ENCODE peak calls at places on chromosomes 4 and X, in ten cellular contexts. One of them, this sample, is unnamed.

GRCh38 chr4:150164956-150165355 is 86.7 kb downstream of the DCLK2 start:
- DNase-seq in H1: no peak
- DNase-seq in amniotic stem cell: no peak
- DNase-seq in activated CD4-positive, alpha-beta T cell treated with anti-CD3 and anti-CD28 coated beads for 48 hours: no peak
- DNase-seq in endothelial cell: no peak
- DNase-seq in foreskin fibroblast: no peak
- DNase-seq in Right ventricle myocardium superior: no peak
- DNase-seq in glutamatergic neuron: no peak
- DNase-seq in RKO: no peak
- DNase-seq in T-cell: no peak
- DNase-seq in this sample: no peak

GRCh38 chrX:10039821-10040793 is 72.9 kb downstream of the CLDN34 start:
- DNase-seq in H1: no peak
- DNase-seq in amniotic stem cell: no peak
- DNase-seq in activated CD4-positive, alpha-beta T cell treated with anti-CD3 and anti-CD28 coated beads for 48 hours: no peak
- DNase-seq in endothelial cell: no peak
- DNase-seq in foreskin fibroblast: peak
- DNase-seq in Right ventricle myocardium superior: no peak
- DNase-seq in glutamatergic neuron: no peak
- DNase-seq in RKO: peak
- DNase-seq in T-cell: no peak
- DNase-seq in this sample: no peak

GRCh38 chrX:23959781-23960180 is 52.0 kb downstream of the CXorf58 start:
- DNase-seq in H1: no peak
- DNase-seq in amniotic stem cell: no peak
- DNase-seq in activated CD4-positive, alpha-beta T cell treated with anti-CD3 and anti-CD28 coated beads for 48 hours: peak
- DNase-seq in endothelial cell: no peak
- DNase-seq in foreskin fibroblast: no peak
- DNase-seq in Right ventricle myocardium superior: no peak
- DNase-seq in glutamatergic neuron: no peak
- DNase-seq in RKO: no peak
- DNase-seq in T-cell: peak
- DNase-seq in this sample: no peak

GRCh38 chrX:14027031-14027430 is 2.7 kb downstream of the GEMIN8 start:
- DNase-seq in H1: no peak
- DNase-seq in amniotic stem cell: no peak
- DNase-seq in activated CD4-positive, alpha-beta T cell treated with anti-CD3 and anti-CD28 coated beads for 48 hours: peak
- DNase-seq in endothelial cell: no peak
- DNase-seq in foreskin fibroblast: peak
- DNase-seq in Right ventricle myocardium superior: peak
- DNase-seq in glutamatergic neuron: no peak
- DNase-seq in RKO: peak
- DNase-seq in T-cell: peak
- DNase-seq in this sample: no peak

GRCh38 chrX:153935326-153935851 is 552 bp upstream of the NAA10 start:
- DNase-seq in H1: no peak
- DNase-seq in amniotic stem cell: no peak
- DNase-seq in activated CD4-positive, alpha-beta T cell treated with anti-CD3 and anti-CD28 coated beads for 48 hours: no peak
- DNase-seq in endothelial cell: no peak
- DNase-seq in foreskin fibroblast: no peak
- DNase-seq in Right ventricle myocardium superior: no peak
- DNase-seq in glutamatergic neuron: no peak
- DNase-seq in RKO: no peak
- DNase-seq in T-cell: no peak
- DNase-seq in this sample: no peak

GRCh38 chrX:18377802-18378201 is 23.3 kb upstream of the SCML2 start:
- DNase-seq in H1: no peak
- DNase-seq in amniotic stem cell: no peak
- DNase-seq in activated CD4-positive, alpha-beta T cell treated with anti-CD3 and anti-CD28 coated beads for 48 hours: peak
- DNase-seq in endothelial cell: peak
- DNase-seq in foreskin fibroblast: peak
- DNase-seq in Right ventricle myocardium superior: no peak
- DNase-seq in glutamatergic neuron: peak
- DNase-seq in RKO: no peak
- DNase-seq in T-cell: peak
- DNase-seq in this sample: no peak

GRCh38 chr4:72974694-72975487 is 94.6 kb downstream of the COX18 start:
- DNase-seq in H1: no peak
- DNase-seq in amniotic stem cell: no peak
- DNase-seq in activated CD4-positive, alpha-beta T cell treated with anti-CD3 and anti-CD28 coated beads for 48 hours: no peak
- DNase-seq in endothelial cell: no peak
- DNase-seq in foreskin fibroblast: peak
- DNase-seq in Right ventricle myocardium superior: no peak
- DNase-seq in glutamatergic neuron: no peak
- DNase-seq in RKO: no peak
- DNase-seq in T-cell: no peak
- DNase-seq in this sample: no peak

GRCh38 chr4:150242820-150243458 is 164.7 kb downstream of the DCLK2 start:
- DNase-seq in H1: no peak
- DNase-seq in amniotic stem cell: no peak
- DNase-seq in activated CD4-positive, alpha-beta T cell treated with anti-CD3 and anti-CD28 coated beads for 48 hours: peak
- DNase-seq in endothelial cell: peak
- DNase-seq in foreskin fibroblast: peak
- DNase-seq in Right ventricle myocardium superior: no peak
- DNase-seq in glutamatergic neuron: peak
- DNase-seq in RKO: peak
- DNase-seq in T-cell: no peak
- DNase-seq in this sample: peak

GRCh38 chrX:47358387-47359065 is 11.9 kb upstream of the ZNF157 start:
- DNase-seq in H1: no peak
- DNase-seq in amniotic stem cell: no peak
- DNase-seq in activated CD4-positive, alpha-beta T cell treated with anti-CD3 and anti-CD28 coated beads for 48 hours: peak
- DNase-seq in endothelial cell: no peak
- DNase-seq in foreskin fibroblast: no peak
- DNase-seq in Right ventricle myocardium superior: no peak
- DNase-seq in glutamatergic neuron: no peak
- DNase-seq in RKO: no peak
- DNase-seq in T-cell: peak
- DNase-seq in this sample: no peak

GRCh38 chr4:3270141-3270611 is 21.2 kb downstream of the MSANTD1 start:
- DNase-seq in H1: no peak
- DNase-seq in amniotic stem cell: no peak
- DNase-seq in activated CD4-positive, alpha-beta T cell treated with anti-CD3 and anti-CD28 coated beads for 48 hours: no peak
- DNase-seq in endothelial cell: no peak
- DNase-seq in foreskin fibroblast: no peak
- DNase-seq in Right ventricle myocardium superior: peak
- DNase-seq in glutamatergic neuron: no peak
- DNase-seq in RKO: no peak
- DNase-seq in T-cell: no peak
- DNase-seq in this sample: peak

GRCh38 chr4:47425628-47426027 is 37.9 kb downstream of the COMMD8 start:
- DNase-seq in H1: no peak
- DNase-seq in amniotic stem cell: no peak
- DNase-seq in activated CD4-positive, alpha-beta T cell treated with anti-CD3 and anti-CD28 coated beads for 48 hours: no peak
- DNase-seq in endothelial cell: no peak
- DNase-seq in foreskin fibroblast: no peak
- DNase-seq in Right ventricle myocardium superior: no peak
- DNase-seq in glutamatergic neuron: no peak
- DNase-seq in RKO: no peak
- DNase-seq in T-cell: no peak
- DNase-seq in this sample: no peak

GRCh38 chrX:150062292-150063137 is 124.2 kb upstream of the EOLA2 start:
- DNase-seq in H1: no peak
- DNase-seq in amniotic stem cell: peak
- DNase-seq in activated CD4-positive, alpha-beta T cell treated with anti-CD3 and anti-CD28 coated beads for 48 hours: no peak
- DNase-seq in endothelial cell: no peak
- DNase-seq in foreskin fibroblast: peak
- DNase-seq in Right ventricle myocardium superior: peak
- DNase-seq in glutamatergic neuron: no peak
- DNase-seq in RKO: peak
- DNase-seq in T-cell: no peak
- DNase-seq in this sample: no peak

GRCh38 chrX:143633530-143634372 is 2.1 kb downstream of the SLITRK4 start:
- DNase-seq in H1: no peak
- DNase-seq in amniotic stem cell: no peak
- DNase-seq in activated CD4-positive, alpha-beta T cell treated with anti-CD3 and anti-CD28 coated beads for 48 hours: no peak
- DNase-seq in endothelial cell: peak
- DNase-seq in foreskin fibroblast: no peak
- DNase-seq in Right ventricle myocardium superior: no peak
- DNase-seq in glutamatergic neuron: peak
- DNase-seq in RKO: no peak
- DNase-seq in T-cell: no peak
- DNase-seq in this sample: peak

GRCh38 chrX:66912417-66912816 is 273.5 kb upstream of the EDA2R start:
- DNase-seq in H1: no peak
- DNase-seq in amniotic stem cell: no peak
- DNase-seq in activated CD4-positive, alpha-beta T cell treated with anti-CD3 and anti-CD28 coated beads for 48 hours: no peak
- DNase-seq in endothelial cell: no peak
- DNase-seq in foreskin fibroblast: no peak
- DNase-seq in Right ventricle myocardium superior: no peak
- DNase-seq in glutamatergic neuron: no peak
- DNase-seq in RKO: no peak
- DNase-seq in T-cell: no peak
- DNase-seq in this sample: no peak

GRCh38 chr4:39614487-39615162 is 24.0 kb downstream of the SMIM14 start:
- DNase-seq in H1: no peak
- DNase-seq in amniotic stem cell: peak
- DNase-seq in activated CD4-positive, alpha-beta T cell treated with anti-CD3 and anti-CD28 coated beads for 48 hours: no peak
- DNase-seq in endothelial cell: no peak
- DNase-seq in foreskin fibroblast: peak
- DNase-seq in Right ventricle myocardium superior: no peak
- DNase-seq in glutamatergic neuron: no peak
- DNase-seq in RKO: no peak
- DNase-seq in T-cell: no peak
- DNase-seq in this sample: no peak

GRCh38 chrX:69196666-69197065 is 31.4 kb upstream of the PJA1 start:
- DNase-seq in H1: no peak
- DNase-seq in amniotic stem cell: no peak
- DNase-seq in activated CD4-positive, alpha-beta T cell treated with anti-CD3 and anti-CD28 coated beads for 48 hours: no peak
- DNase-seq in endothelial cell: no peak
- DNase-seq in foreskin fibroblast: no peak
- DNase-seq in Right ventricle myocardium superior: no peak
- DNase-seq in glutamatergic neuron: no peak
- DNase-seq in RKO: no peak
- DNase-seq in T-cell: no peak
- DNase-seq in this sample: no peak

GRCh38 chr4:179709961-179710624 is 2267.9 kb upstream of the AGA start:
- DNase-seq in H1: peak
- DNase-seq in amniotic stem cell: no peak
- DNase-seq in activated CD4-positive, alpha-beta T cell treated with anti-CD3 and anti-CD28 coated beads for 48 hours: no peak
- DNase-seq in endothelial cell: no peak
- DNase-seq in foreskin fibroblast: no peak
- DNase-seq in Right ventricle myocardium superior: no peak
- DNase-seq in glutamatergic neuron: no peak
- DNase-seq in RKO: no peak
- DNase-seq in T-cell: no peak
- DNase-seq in this sample: no peak

GRCh38 chrX:40097101-40097491 is 662 bp downstream of the BCOR start:
- DNase-seq in H1: no peak
- DNase-seq in amniotic stem cell: no peak
- DNase-seq in activated CD4-positive, alpha-beta T cell treated with anti-CD3 and anti-CD28 coated beads for 48 hours: no peak
- DNase-seq in endothelial cell: peak
- DNase-seq in foreskin fibroblast: peak
- DNase-seq in Right ventricle myocardium superior: no peak
- DNase-seq in glutamatergic neuron: no peak
- DNase-seq in RKO: no peak
- DNase-seq in T-cell: no peak
- DNase-seq in this sample: no peak

GRCh38 chr4:150385606-150386005 is 196.3 kb upstream of the MAB21L2 start:
- DNase-seq in H1: no peak
- DNase-seq in amniotic stem cell: peak
- DNase-seq in activated CD4-positive, alpha-beta T cell treated with anti-CD3 and anti-CD28 coated beads for 48 hours: no peak
- DNase-seq in endothelial cell: no peak
- DNase-seq in foreskin fibroblast: peak
- DNase-seq in Right ventricle myocardium superior: no peak
- DNase-seq in glutamatergic neuron: no peak
- DNase-seq in RKO: no peak
- DNase-seq in T-cell: no peak
- DNase-seq in this sample: no peak

GRCh38 chr4:183987987-183988392 is 82.9 kb downstream of the STOX2 start:
- DNase-seq in H1: no peak
- DNase-seq in amniotic stem cell: no peak
- DNase-seq in activated CD4-positive, alpha-beta T cell treated with anti-CD3 and anti-CD28 coated beads for 48 hours: no peak
- DNase-seq in endothelial cell: peak
- DNase-seq in foreskin fibroblast: peak
- DNase-seq in Right ventricle myocardium superior: peak
- DNase-seq in glutamatergic neuron: no peak
- DNase-seq in RKO: peak
- DNase-seq in T-cell: no peak
- DNase-seq in this sample: peak

GRCh38 chr4:145055533-145056257 is 42.3 kb downstream of the ANAPC10 start:
- DNase-seq in H1: no peak
- DNase-seq in amniotic stem cell: no peak
- DNase-seq in activated CD4-positive, alpha-beta T cell treated with anti-CD3 and anti-CD28 coated beads for 48 hours: peak
- DNase-seq in endothelial cell: no peak
- DNase-seq in foreskin fibroblast: no peak
- DNase-seq in Right ventricle myocardium superior: no peak
- DNase-seq in glutamatergic neuron: no peak
- DNase-seq in RKO: no peak
- DNase-seq in T-cell: no peak
- DNase-seq in this sample: no peak

GRCh38 chr4:159594576-159594975 is 491.7 kb downstream of the RAPGEF2 start:
- DNase-seq in H1: no peak
- DNase-seq in amniotic stem cell: no peak
- DNase-seq in activated CD4-positive, alpha-beta T cell treated with anti-CD3 and anti-CD28 coated beads for 48 hours: no peak
- DNase-seq in endothelial cell: no peak
- DNase-seq in foreskin fibroblast: no peak
- DNase-seq in Right ventricle myocardium superior: no peak
- DNase-seq in glutamatergic neuron: no peak
- DNase-seq in RKO: no peak
- DNase-seq in T-cell: no peak
- DNase-seq in this sample: no peak

GRCh38 chr4:42547805-42548204 is 109.1 kb downstream of the ATP8A1 start:
- DNase-seq in H1: no peak
- DNase-seq in amniotic stem cell: no peak
- DNase-seq in activated CD4-positive, alpha-beta T cell treated with anti-CD3 and anti-CD28 coated beads for 48 hours: no peak
- DNase-seq in endothelial cell: no peak
- DNase-seq in foreskin fibroblast: no peak
- DNase-seq in Right ventricle myocardium superior: no peak
- DNase-seq in glutamatergic neuron: no peak
- DNase-seq in RKO: no peak
- DNase-seq in T-cell: no peak
- DNase-seq in this sample: no peak

GRCh38 chrX:109709129-109709631 is 23.9 kb downstream of the ACSL4 start:
- DNase-seq in H1: no peak
- DNase-seq in amniotic stem cell: no peak
- DNase-seq in activated CD4-positive, alpha-beta T cell treated with anti-CD3 and anti-CD28 coated beads for 48 hours: no peak
- DNase-seq in endothelial cell: no peak
- DNase-seq in foreskin fibroblast: peak
- DNase-seq in Right ventricle myocardium superior: no peak
- DNase-seq in glutamatergic neuron: no peak
- DNase-seq in RKO: no peak
- DNase-seq in T-cell: no peak
- DNase-seq in this sample: no peak

GRCh38 chr4:74659576-74660411 is 134.5 kb downstream of the BTC start:
- DNase-seq in H1: no peak
- DNase-seq in amniotic stem cell: peak
- DNase-seq in activated CD4-positive, alpha-beta T cell treated with anti-CD3 and anti-CD28 coated beads for 48 hours: no peak
- DNase-seq in endothelial cell: no peak
- DNase-seq in foreskin fibroblast: peak
- DNase-seq in Right ventricle myocardium superior: no peak
- DNase-seq in glutamatergic neuron: no peak
- DNase-seq in RKO: peak
- DNase-seq in T-cell: no peak
- DNase-seq in this sample: no peak

GRCh38 chr4:134777626-134778025 is 576.0 kb upstream of the PABPC4L start:
- DNase-seq in H1: no peak
- DNase-seq in amniotic stem cell: no peak
- DNase-seq in activated CD4-positive, alpha-beta T cell treated with anti-CD3 and anti-CD28 coated beads for 48 hours: no peak
- DNase-seq in endothelial cell: peak
- DNase-seq in foreskin fibroblast: no peak
- DNase-seq in Right ventricle myocardium superior: no peak
- DNase-seq in glutamatergic neuron: no peak
- DNase-seq in RKO: peak
- DNase-seq in T-cell: no peak
- DNase-seq in this sample: no peak

GRCh38 chr4:1239141-1239948 is 9.6 kb downstream of the CTBP1 start:
- DNase-seq in H1: no peak
- DNase-seq in amniotic stem cell: no peak
- DNase-seq in activated CD4-positive, alpha-beta T cell treated with anti-CD3 and anti-CD28 coated beads for 48 hours: no peak
- DNase-seq in endothelial cell: no peak
- DNase-seq in foreskin fibroblast: no peak
- DNase-seq in Right ventricle myocardium superior: peak
- DNase-seq in glutamatergic neuron: no peak
- DNase-seq in RKO: no peak
- DNase-seq in T-cell: no peak
- DNase-seq in this sample: no peak

GRCh38 chrX:31497086-31497485 is 425.2 kb upstream of the FTHL17 start:
- DNase-seq in H1: no peak
- DNase-seq in amniotic stem cell: no peak
- DNase-seq in activated CD4-positive, alpha-beta T cell treated with anti-CD3 and anti-CD28 coated beads for 48 hours: no peak
- DNase-seq in endothelial cell: no peak
- DNase-seq in foreskin fibroblast: peak
- DNase-seq in Right ventricle myocardium superior: no peak
- DNase-seq in glutamatergic neuron: no peak
- DNase-seq in RKO: no peak
- DNase-seq in T-cell: no peak
- DNase-seq in this sample: no peak

This sample was measured in ecto neural progenitor cell.